ENCODE peak calls at places on chromosomes 7 and 10, in five cellular contexts. P, K, E, V and G are unnamed samples.

GRCh38 chr10:79463578-79464496 is 18.4 kb upstream of the ZCCHC24 start:
- DNase-seq in K (no peak), E (no peak), V (no peak), P (no peak), G (peak; percentile 97)

GRCh38 chr7:102412548-102412947 is 16.4 kb downstream of the PRKRIP1 start:
- DNase-seq in K (peak; percentile 59), E (peak; percentile 16), P (no peak), V (no peak), G (peak; percentile 32)

GRCh38 chr7:2162959-2163358 is 69.8 kb downstream of the MAD1L1 start:
- DNase-seq in P (no peak), E (no peak), K (peak; percentile 31), V (no peak), G (no peak)

GRCh38 chr7:115447495-115447894 is 525.6 kb downstream of the MDFIC start:
- DNase-seq in P (no peak), K (no peak), V (no peak), E (no peak), G (no peak)

GRCh38 chr7:155198901-155199845 is 98.5 kb upstream of the INSIG1 start:
- DNase-seq in P (no peak), K (peak; percentile 42), V (no peak), E (no peak), G (no peak)

GRCh38 chr10:6108631-6109443 is 20.0 kb downstream of the RBM17 start:
- DNase-seq in E (peak; percentile 79), P (peak; percentile 58), K (no peak), V (no peak), G (no peak)

GRCh38 chr7:152481082-152481481 is 45.3 kb upstream of the KMT2C start:
- DNase-seq in V (no peak), E (no peak), P (no peak), K (no peak), G (no peak)

GRCh38 chr7:156475179-156475578 is 165.4 kb upstream of the RNF32 start:
- DNase-seq in E (no peak), P (no peak), K (no peak), V (no peak), G (no peak)

GRCh38 chr10:78181381-78182055 is 147.9 kb downstream of the RPS24 start:
- DNase-seq in E (no peak), K (no peak), P (no peak), V (no peak), G (no peak)

GRCh38 chr10:95508730-95509129 is 52.4 kb downstream of the SORBS1 start:
- DNase-seq in P (peak; percentile 54), K (no peak), V (no peak), E (no peak), G (no peak)

GRCh38 chr7:158097511-158098124 is 490.0 kb downstream of the PTPRN2 start:
- DNase-seq in K (peak; percentile 17), E (no peak), P (no peak), V (no peak), G (no peak)

GRCh38 chr10:74400186-74400585 is 249.2 kb downstream of the ADK start:
- DNase-seq in V (no peak), E (no peak), P (no peak), K (no peak), G (no peak)

GRCh38 chr7:106166651-106167342 is 54.7 kb upstream of the SYPL1 start:
- DNase-seq in V (no peak), P (peak; percentile 84), E (peak; percentile 91), K (peak; percentile 60), G (peak; percentile 63)

GRCh38 chr10:49474901-49475300 is 64.0 kb downstream of the ERCC6 start:
- DNase-seq in P (no peak), E (peak; percentile 13), K (no peak), V (no peak), G (no peak)

GRCh38 chr7:117019786-117020604 is 66.7 kb downstream of the ST7 start:
- DNase-seq in E (peak; percentile 94), K (peak; percentile 62), P (peak; percentile 88), V (no peak), G (peak; percentile 95)

GRCh38 chr7:1975581-1975980 is 257.2 kb downstream of the MAD1L1 start:
- DNase-seq in V (no peak), P (no peak), K (no peak), E (no peak), G (no peak)

GRCh38 chr10:3484306-3485187 is 300.5 kb downstream of the KLF6 start:
- DNase-seq in K (peak; percentile 79), V (no peak), E (peak; percentile 22), P (no peak), G (no peak)

GRCh38 chr10:3486346-3487065 is 298.5 kb downstream of the KLF6 start:
- DNase-seq in V (no peak), P (peak; percentile 93), E (no peak), K (peak; percentile 75), G (no peak)

GRCh38 chr10:3491571-3491970 is 293.4 kb downstream of the KLF6 start:
- DNase-seq in P (no peak), V (no peak), E (no peak), K (no peak), G (no peak)

GRCh38 chr10:3485287-3485686 is 299.7 kb downstream of the KLF6 start:
- DNase-seq in P (no peak), E (no peak), K (peak; percentile 22), V (no peak), G (no peak)

DNA sequence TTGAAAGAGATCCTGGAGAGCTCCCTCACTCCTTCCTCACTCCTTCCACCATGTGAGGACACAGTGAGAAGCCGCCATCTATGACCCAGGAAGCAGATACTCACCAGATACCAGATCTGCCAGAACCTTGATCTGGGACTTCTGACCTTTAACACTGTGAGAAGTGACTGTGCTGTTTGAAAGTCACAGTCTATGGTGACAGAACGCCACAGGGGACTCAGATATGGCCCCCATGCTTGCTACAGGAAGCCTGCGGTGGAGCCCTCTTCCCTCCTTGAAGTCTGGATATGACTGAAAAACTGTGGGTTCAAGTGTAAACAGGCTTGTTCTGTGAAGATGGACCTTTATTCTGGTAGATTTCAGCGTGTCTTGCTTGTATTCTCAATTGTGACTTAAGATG is 297.8 kb downstream of the KLF6 start:
- DNase-seq in K (peak; percentile 20), E (no peak), P (no peak), V (no peak), G (no peak)
- H3K4me1 ChIP-seq in K (peaks cover 37% of the 10 kb centered on the region), E (peaks cover 6% of the 10 kb centered on the region), P (peaks cover 23% of the 10 kb centered on the region), V (peaks cover 15% of the 10 kb centered on the region), G (no peaks in the 10 kb centered on the region)

DNA sequence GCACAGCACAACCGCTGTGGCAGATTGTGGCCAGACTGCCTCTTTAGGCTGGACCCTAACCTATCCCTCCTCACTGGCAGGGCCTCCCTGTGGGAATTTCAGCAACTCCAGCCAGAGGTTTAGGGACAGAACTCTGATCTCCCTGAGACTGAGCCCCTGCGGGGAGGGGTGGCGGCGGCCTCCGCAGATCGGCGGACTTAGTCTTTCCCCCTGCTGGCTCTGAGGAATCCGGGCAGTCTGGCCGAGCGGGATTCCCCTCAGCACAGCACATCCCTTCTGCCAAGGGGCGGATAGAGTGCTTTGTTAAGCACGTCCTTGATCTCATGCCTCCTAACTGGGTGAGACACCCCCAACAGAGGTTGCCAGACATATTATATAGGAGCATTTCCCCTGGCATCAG is 224.2 kb upstream of the NPY start:
- DNase-seq in E (no peak), P (no peak), V (no peak), K (no peak), G (no peak)
- H3K9me3 ChIP-seq in E (no peaks in the 10 kb centered on the region), P (no peaks in the 10 kb centered on the region), V (no peaks in the 10 kb centered on the region), K (no peaks in the 10 kb centered on the region), G (peaks cover 8% of the 10 kb centered on the region)

GRCh38 chr10:129969528-129970264 is 5.6 kb upstream of the EBF3 start:
- DNase-seq in E (no peak), P (no peak), K (no peak), V (no peak), G (no peak)
- H3K4me1 ChIP-seq in E (peaks cover 26% of the 10 kb centered on the region), P (peaks cover 34% of the 10 kb centered on the region), K (no peaks in the 10 kb centered on the region), V (peaks cover 4% of the 10 kb centered on the region), G (no peaks in the 10 kb centered on the region)

DNA sequence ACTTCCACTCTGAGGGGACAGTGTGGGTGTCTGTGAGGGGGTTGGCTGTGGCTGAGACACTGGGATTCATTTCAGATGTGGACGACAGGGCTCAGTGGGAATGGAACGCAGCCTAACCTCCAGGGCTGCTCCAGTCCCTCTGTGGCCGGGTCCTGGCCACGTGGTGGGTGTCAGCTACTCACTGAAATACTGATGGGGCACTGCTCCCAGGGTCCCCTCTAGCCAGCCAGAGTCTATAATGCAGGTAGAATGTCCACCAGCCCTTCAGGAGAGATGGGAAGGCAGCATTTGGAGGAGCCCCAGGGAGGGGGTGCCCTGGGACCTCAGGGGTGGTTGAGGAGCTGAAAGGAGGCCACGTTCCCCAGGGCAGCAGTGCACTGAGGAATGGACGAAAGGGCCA is 87.2 kb upstream of the LANCL2 start:
- DNase-seq in E (no peak), V (no peak), K (no peak), P (no peak), G (no peak)
- H3K9me3 ChIP-seq in E (no peaks in the 10 kb centered on the region), V (no peaks in the 10 kb centered on the region), K (no peaks in the 10 kb centered on the region), P (no peaks in the 10 kb centered on the region), G (no peaks in the 10 kb centered on the region)

GRCh38 chr10:15334650-15335323 is 36.3 kb downstream of the FAM171A1 start:
- DNase-seq in K (no peak), E (no peak), V (no peak), P (no peak), G (no peak)

GRCh38 chr10:15333909-15334649 is 37.0 kb downstream of the FAM171A1 start:
- DNase-seq in K (no peak), E (no peak), V (no peak), P (no peak), G (no peak)

GRCh38 chr10:15335500-15335899 is 35.6 kb downstream of the FAM171A1 start:
- DNase-seq in E (no peak), K (no peak), P (no peak), V (no peak), G (no peak)

GRCh38 chr10:15329437-15329836 is 41.7 kb downstream of the FAM171A1 start:
- DNase-seq in P (no peak), K (no peak), E (no peak), V (no peak), G (no peak)

DNA sequence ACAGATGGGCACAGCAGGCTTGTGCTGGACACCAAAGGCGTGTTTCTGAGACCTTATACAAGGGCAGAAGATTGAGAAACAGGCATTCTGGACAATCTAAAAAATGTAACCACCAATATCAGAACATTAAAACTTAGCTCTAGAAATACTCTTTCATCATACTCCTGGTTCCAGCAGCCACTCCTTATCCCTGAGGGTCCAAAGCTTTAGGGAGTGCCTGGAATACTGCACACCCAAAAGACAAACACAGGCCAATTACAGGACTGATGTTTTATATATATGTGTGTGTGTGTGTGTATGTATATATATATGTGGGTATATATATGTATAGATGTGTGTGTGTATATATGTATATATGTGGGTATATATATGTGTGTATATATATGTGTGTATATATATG is 39.6 kb downstream of the FAM171A1 start:
- DNase-seq in P (no peak), E (no peak), K (no peak), V (no peak), G (no peak)
- H3K4me1 ChIP-seq in P (peaks cover 24% of the 10 kb centered on the region), E (peaks cover 7% of the 10 kb centered on the region), K (peaks cover 42% of the 10 kb centered on the region), V (peaks cover 10% of the 10 kb centered on the region), G (peaks cover 9% of the 10 kb centered on the region)

GRCh38 chr10:123502983-123503382 is 163.2 kb upstream of the GPR26 start:
- DNase-seq in P (no peak), E (peak; percentile 0), K (no peak), V (no peak), G (no peak)

GRCh38 chr10:123509338-123509737 is 156.8 kb upstream of the GPR26 start:
- DNase-seq in K (no peak), V (no peak), E (no peak), P (no peak), G (no peak)

GRCh38 chr10:123507298-123507697 is 158.9 kb upstream of the GPR26 start:
- DNase-seq in E (peak; percentile 17), K (no peak), P (no peak), V (no peak), G (no peak)

GRCh38 chr10:123501148-123501547 is 165.0 kb upstream of the GPR26 start:
- DNase-seq in V (no peak), E (no peak), P (no peak), K (no peak), G (no peak)

GRCh38 chr10:123506455-123506854 is 159.7 kb upstream of the GPR26 start:
- DNase-seq in E (no peak), P (no peak), V (no peak), K (no peak), G (no peak)
- H3K9me3 ChIP-seq in E (peaks cover 6% of the 10 kb centered on the region), P (no peaks in the 10 kb centered on the region), V (no peaks in the 10 kb centered on the region), K (no peaks in the 10 kb centered on the region), G (no peaks in the 10 kb centered on the region)